ENCODE peak calls at places on chromosomes 16 and 17, in eight cellular contexts. H, Q, S, K, V, B, P and M are unnamed samples.

GRCh38 chr17:40648326-40648968 is 829 bp upstream of the SMARCE1 start:
- DNase-seq in P (no peak), V (no peak), B (no peak), K (no peak), S (no peak), H (no peak), Q (no peak), M (no peak)

GRCh38 chr16:87166934-87167333 is 150.3 kb downstream of the C16orf95 start:
- DNase-seq in P (no peak), H (no peak), V (no peak), B (no peak), S (no peak), Q (no peak), K (no peak), M (no peak)

GRCh38 chr16:88578446-88579313 is 8.5 kb downstream of the ZC3H18 start:
- DNase-seq in S (no peak), Q (no peak), B (no peak), P (no peak), V (no peak), H (no peak), K (no peak), M (no peak)

GRCh38 chr16:84096447-84097005 is 20.2 kb downstream of the MBTPS1 start:
- DNase-seq in P (no peak), S (no peak), K (no peak), V (no peak), B (no peak), Q (no peak), H (no peak), M (no peak)

GRCh38 chr16:81581107-81581506 is 136.5 kb downstream of the CMIP start:
- DNase-seq in S (no peak), B (no peak), Q (no peak), V (no peak), K (no peak), P (no peak), H (peak; percentile 70), M (no peak)

GRCh38 chr17:50258647-50259483 is 15.4 kb upstream of the TMEM92 start:
- DNase-seq in V (no peak), Q (no peak), B (no peak), K (no peak), P (no peak), H (peak; percentile 28), S (no peak), M (no peak)

GRCh38 chr17:58338907-58339774 is 10.5 kb upstream of the TSPOAP1 start:
- DNase-seq in S (no peak), P (peak; percentile 65), H (peak; percentile 47), Q (peak; percentile 56), B (no peak), V (peak; percentile 40), K (peak; percentile 51), M (peak; percentile 87)

GRCh38 chr16:77211880-77212735 is 12.9 kb downstream of the SYCE1L start:
- DNase-seq in B (no peak), P (peak; percentile 78), K (no peak), H (peak; percentile 80), V (peak; percentile 70), Q (peak; percentile 75), S (peak; percentile 54), M (no peak)

GRCh38 chr16:14501331-14502255 is 128.5 kb downstream of the PARN start:
- DNase-seq in K (peak; percentile 72), S (no peak), B (peak; percentile 48), Q (peak; percentile 39), P (no peak), H (peak; percentile 98), V (peak; percentile 25), M (peak; percentile 50)

GRCh38 chr17:83155128-83156081 is 76.0 kb downstream of the METRNL start:
- DNase-seq in V (no peak), B (peak; percentile 42), Q (no peak), S (no peak), P (no peak), H (no peak), K (peak; percentile 75), M (no peak)

GRCh38 chr16:20768121-20768520 is 4.3 kb downstream of the ACSM3 start:
- DNase-seq in B (no peak), Q (no peak), P (no peak), V (no peak), K (no peak), H (no peak), S (no peak), M (no peak)

GRCh38 chr17:79548116-79548515 is 62.7 kb downstream of the RBFOX3 start:
- DNase-seq in B (no peak), K (no peak), V (no peak), P (no peak), H (no peak), S (no peak), Q (no peak), M (no peak)

GRCh38 chr16:29699324-29700219 is 20.6 kb downstream of the QPRT start:
- DNase-seq in P (no peak), S (no peak), V (no peak), K (no peak), H (no peak), Q (no peak), B (no peak), M (no peak)

GRCh38 chr17:39763046-39763800 is 25.5 kb downstream of the GRB7 start:
- DNase-seq in B (no peak), V (no peak), S (no peak), Q (no peak), P (no peak), H (peak; percentile 91), K (no peak), M (no peak)

GRCh38 chr17:81429813-81430510 is 34.7 kb downstream of the BAHCC1 start:
- DNase-seq in S (no peak), V (no peak), P (no peak), B (no peak), K (no peak), Q (no peak), H (peak; percentile 48), M (no peak)

GRCh38 chr16:83137326-83137770 is 510.6 kb downstream of the CDH13 start:
- DNase-seq in B (no peak), P (peak; percentile 71), V (no peak), H (peak; percentile 92), S (no peak), Q (no peak), K (no peak), M (no peak)

GRCh38 chr17:41483991-41484826 is 3.3 kb upstream of the KRT35 start:
- DNase-seq in H (no peak), B (no peak), V (no peak), K (no peak), Q (no peak), P (no peak), S (no peak), M (no peak)

GRCh38 chr16:17038415-17038814 is 432.3 kb downstream of the XYLT1 start:
- DNase-seq in V (no peak), P (no peak), K (no peak), H (no peak), Q (no peak), S (no peak), B (no peak), M (no peak)

GRCh38 chr16:46743232-46743719 is 4.9 kb downstream of the MYLK3 start:
- DNase-seq in S (peak; percentile 42), Q (no peak), B (no peak), V (peak; percentile 45), H (peak; percentile 33), K (no peak), P (no peak), M (no peak)

GRCh38 chr16:10592611-10593010 is 12.2 kb upstream of the EMP2 start:
- DNase-seq in B (no peak), S (no peak), H (no peak), K (no peak), P (no peak), Q (no peak), V (no peak), M (no peak)

GRCh38 chr17:60391419-60392041 is 403 bp downstream of the USP32 start:
- DNase-seq in P (peak; percentile 19), B (no peak), H (no peak), V (peak; percentile 72), S (no peak), K (no peak), Q (peak; percentile 81), M (no peak)

GRCh38 chr17:57329380-57330214 is 73.3 kb downstream of the MSI2 start:
- DNase-seq in H (no peak), K (no peak), V (no peak), S (no peak), P (no peak), B (no peak), Q (no peak), M (no peak)

GRCh38 chr17:80308672-80309517 is 48.2 kb downstream of the RNF213 start:
- DNase-seq in V (no peak), K (no peak), P (no peak), Q (no peak), B (no peak), S (no peak), H (no peak), M (no peak)